ENCODE peak calls at places on chromosomes 11 and 22, in nine cellular contexts. One of them, this sample, is unnamed.

GRCh38 chr22:43012390-43012789 is 2.6 kb downstream of the PACSIN2 start:
- DNase-seq in fibroblast of lung: peak
- DNase-seq in heart right ventricle: no peak
- DNase-seq in naive thymus-derived CD8-positive, alpha-beta T cell: no peak
- DNase-seq in progenitor cell of endocrine pancreas: no peak
- DNase-seq in AG09319: no peak
- DNase-seq in RWPE1: no peak
- DNase-seq in epithelial cell of proximal tubule: no peak
- DNase-seq in hepatic stellate cell: no peak
- DNase-seq in this sample: no peak

GRCh38 chr22:28034760-28035401 is 115.8 kb upstream of the PITPNB start:
- DNase-seq in hepatic stellate cell: no peak
- DNase-seq in RWPE1: no peak
- DNase-seq in heart right ventricle: peak
- DNase-seq in AG09319: no peak
- DNase-seq in fibroblast of lung: peak
- DNase-seq in epithelial cell of proximal tubule: no peak
- DNase-seq in progenitor cell of endocrine pancreas: no peak
- DNase-seq in naive thymus-derived CD8-positive, alpha-beta T cell: peak
- DNase-seq in this sample: no peak

GRCh38 chr11:77884186-77884828 is 63.4 kb downstream of the AAMDC start:
- DNase-seq in epithelial cell of proximal tubule: no peak
- DNase-seq in RWPE1: no peak
- DNase-seq in fibroblast of lung: peak
- DNase-seq in heart right ventricle: no peak
- DNase-seq in progenitor cell of endocrine pancreas: no peak
- DNase-seq in hepatic stellate cell: no peak
- DNase-seq in naive thymus-derived CD8-positive, alpha-beta T cell: no peak
- DNase-seq in AG09319: no peak
- DNase-seq in this sample: no peak

GRCh38 chr22:36419177-36419911 is 31.6 kb upstream of the MYH9 start:
- DNase-seq in heart right ventricle: peak
- DNase-seq in epithelial cell of proximal tubule: no peak
- DNase-seq in hepatic stellate cell: peak
- DNase-seq in naive thymus-derived CD8-positive, alpha-beta T cell: no peak
- DNase-seq in RWPE1: no peak
- DNase-seq in fibroblast of lung: peak
- DNase-seq in AG09319: peak
- DNase-seq in progenitor cell of endocrine pancreas: no peak
- DNase-seq in this sample: no peak

GRCh38 chr11:123304828-123305530 is 109.9 kb upstream of the CLMP start:
- DNase-seq in naive thymus-derived CD8-positive, alpha-beta T cell: no peak
- DNase-seq in progenitor cell of endocrine pancreas: no peak
- DNase-seq in RWPE1: no peak
- DNase-seq in fibroblast of lung: no peak
- DNase-seq in epithelial cell of proximal tubule: no peak
- DNase-seq in AG09319: no peak
- DNase-seq in heart right ventricle: no peak
- DNase-seq in hepatic stellate cell: no peak
- DNase-seq in this sample: no peak

GRCh38 chr11:113971506-113972195 is 3.3 kb upstream of the HTR3A start:
- DNase-seq in epithelial cell of proximal tubule: no peak
- DNase-seq in progenitor cell of endocrine pancreas: no peak
- DNase-seq in AG09319: no peak
- DNase-seq in RWPE1: no peak
- DNase-seq in fibroblast of lung: no peak
- DNase-seq in naive thymus-derived CD8-positive, alpha-beta T cell: no peak
- DNase-seq in hepatic stellate cell: no peak
- DNase-seq in heart right ventricle: no peak
- DNase-seq in this sample: no peak

GRCh38 chr11:79264284-79264683 is 176.5 kb downstream of the TENM4 start:
- DNase-seq in naive thymus-derived CD8-positive, alpha-beta T cell: no peak
- DNase-seq in hepatic stellate cell: no peak
- DNase-seq in epithelial cell of proximal tubule: no peak
- DNase-seq in heart right ventricle: no peak
- DNase-seq in fibroblast of lung: no peak
- DNase-seq in RWPE1: no peak
- DNase-seq in progenitor cell of endocrine pancreas: no peak
- DNase-seq in AG09319: no peak
- DNase-seq in this sample: no peak

GRCh38 chr11:57476883-57477506 is 16.7 kb downstream of the RTN4RL2 start:
- DNase-seq in hepatic stellate cell: peak
- DNase-seq in RWPE1: peak
- DNase-seq in naive thymus-derived CD8-positive, alpha-beta T cell: no peak
- DNase-seq in heart right ventricle: peak
- DNase-seq in epithelial cell of proximal tubule: no peak
- DNase-seq in AG09319: no peak
- DNase-seq in progenitor cell of endocrine pancreas: no peak
- DNase-seq in fibroblast of lung: peak
- DNase-seq in this sample: peak

GRCh38 chr11:124839051-124839971 is 25.9 kb upstream of the ROBO3 start:
- DNase-seq in epithelial cell of proximal tubule: no peak
- DNase-seq in heart right ventricle: no peak
- DNase-seq in naive thymus-derived CD8-positive, alpha-beta T cell: no peak
- DNase-seq in progenitor cell of endocrine pancreas: no peak
- DNase-seq in AG09319: no peak
- DNase-seq in hepatic stellate cell: no peak
- DNase-seq in RWPE1: no peak
- DNase-seq in fibroblast of lung: no peak
- DNase-seq in this sample: no peak

GRCh38 chr11:58926251-58926650 is 13.0 kb upstream of the GLYATL1 start:
- DNase-seq in progenitor cell of endocrine pancreas: no peak
- DNase-seq in RWPE1: no peak
- DNase-seq in heart right ventricle: no peak
- DNase-seq in AG09319: no peak
- DNase-seq in epithelial cell of proximal tubule: no peak
- DNase-seq in hepatic stellate cell: no peak
- DNase-seq in fibroblast of lung: peak
- DNase-seq in naive thymus-derived CD8-positive, alpha-beta T cell: no peak
- DNase-seq in this sample: no peak

GRCh38 chr22:39311592-39312400 is 7.6 kb downstream of the RPL3 start:
- DNase-seq in naive thymus-derived CD8-positive, alpha-beta T cell: no peak
- DNase-seq in AG09319: no peak
- DNase-seq in epithelial cell of proximal tubule: no peak
- DNase-seq in RWPE1: no peak
- DNase-seq in progenitor cell of endocrine pancreas: no peak
- DNase-seq in heart right ventricle: no peak
- DNase-seq in fibroblast of lung: no peak
- DNase-seq in hepatic stellate cell: no peak
- DNase-seq in this sample: no peak

GRCh38 chr11:379205-380094 is 10.2 kb downstream of the B4GALNT4 start:
- DNase-seq in progenitor cell of endocrine pancreas: no peak
- DNase-seq in naive thymus-derived CD8-positive, alpha-beta T cell: no peak
- DNase-seq in fibroblast of lung: no peak
- DNase-seq in AG09319: no peak
- DNase-seq in heart right ventricle: no peak
- DNase-seq in hepatic stellate cell: no peak
- DNase-seq in RWPE1: no peak
- DNase-seq in epithelial cell of proximal tubule: no peak
- DNase-seq in this sample: no peak

GRCh38 chr11:72012897-72013721 is 14.4 kb downstream of the IL18BP start:
- DNase-seq in heart right ventricle: peak
- DNase-seq in naive thymus-derived CD8-positive, alpha-beta T cell: no peak
- DNase-seq in RWPE1: peak
- DNase-seq in AG09319: peak
- DNase-seq in progenitor cell of endocrine pancreas: no peak
- DNase-seq in epithelial cell of proximal tubule: no peak
- DNase-seq in hepatic stellate cell: no peak
- DNase-seq in fibroblast of lung: peak
- DNase-seq in this sample: no peak

GRCh38 chr11:127106142-127106541 is 105.6 kb upstream of the KIRREL3 start:
- DNase-seq in progenitor cell of endocrine pancreas: peak
- DNase-seq in heart right ventricle: no peak
- DNase-seq in epithelial cell of proximal tubule: peak
- DNase-seq in RWPE1: no peak
- DNase-seq in naive thymus-derived CD8-positive, alpha-beta T cell: no peak
- DNase-seq in AG09319: no peak
- DNase-seq in hepatic stellate cell: peak
- DNase-seq in fibroblast of lung: no peak
- DNase-seq in this sample: peak

This sample was measured in Calu3.